ENCODE peak calls at places on chromosomes 5 and 9, in eight cellular contexts. One of them, this sample, is unnamed.

GRCh38 chr5:175460126-175460525 is 16.1 kb upstream of the DRD1 start:
- DNase-seq in coronary artery: no peak
- DNase-seq in type B pancreatic cell: no peak
- DNase-seq in IMR-90: peak; percentile 33
- DNase-seq in fibroblast of mammary gland: no peak
- DNase-seq in foreskin fibroblast: peak; percentile 17
- DNase-seq in uterus: no peak
- DNase-seq in brain microvascular endothelial cell: no peak
- DNase-seq in this sample: no peak

GRCh38 chr5:43033845-43034590 is 6.1 kb downstream of the ANXA2R start:
- DNase-seq in coronary artery: no peak
- DNase-seq in type B pancreatic cell: no peak
- DNase-seq in IMR-90: peak; percentile 45
- DNase-seq in fibroblast of mammary gland: no peak
- DNase-seq in foreskin fibroblast: peak; percentile 47
- DNase-seq in uterus: no peak
- DNase-seq in brain microvascular endothelial cell: no peak
- DNase-seq in this sample: no peak

GRCh38 chr9:14084867-14085266 is 229.1 kb downstream of the NFIB start:
- DNase-seq in coronary artery: no peak
- DNase-seq in type B pancreatic cell: no peak
- DNase-seq in IMR-90: no peak
- DNase-seq in fibroblast of mammary gland: no peak
- DNase-seq in foreskin fibroblast: no peak
- DNase-seq in uterus: no peak
- DNase-seq in brain microvascular endothelial cell: no peak
- DNase-seq in this sample: no peak

GRCh38 chr5:144436007-144436406 is 265.3 kb downstream of the KCTD16 start:
- DNase-seq in coronary artery: no peak
- DNase-seq in type B pancreatic cell: no peak
- DNase-seq in IMR-90: no peak
- DNase-seq in fibroblast of mammary gland: no peak
- DNase-seq in foreskin fibroblast: no peak
- DNase-seq in uterus: no peak
- DNase-seq in brain microvascular endothelial cell: no peak
- DNase-seq in this sample: no peak

GRCh38 chr5:83711982-83712601 is 8.6 kb downstream of the HAPLN1 start:
- DNase-seq in coronary artery: no peak
- DNase-seq in type B pancreatic cell: no peak
- DNase-seq in IMR-90: peak; percentile 35
- DNase-seq in fibroblast of mammary gland: peak; percentile 51
- DNase-seq in foreskin fibroblast: peak; percentile 62
- DNase-seq in uterus: no peak
- DNase-seq in brain microvascular endothelial cell: peak; percentile 53
- DNase-seq in this sample: no peak

GRCh38 chr5:43309657-43310056 is 3.6 kb downstream of the HMGCS1 start:
- DNase-seq in coronary artery: no peak
- DNase-seq in type B pancreatic cell: no peak
- DNase-seq in IMR-90: peak; percentile 10
- DNase-seq in fibroblast of mammary gland: no peak
- DNase-seq in foreskin fibroblast: no peak
- DNase-seq in uterus: no peak
- DNase-seq in brain microvascular endothelial cell: no peak
- DNase-seq in this sample: no peak

GRCh38 chr5:35803221-35803651 is 53.5 kb upstream of the IL7R start:
- DNase-seq in coronary artery: no peak
- DNase-seq in type B pancreatic cell: no peak
- DNase-seq in IMR-90: peak; percentile 79
- DNase-seq in fibroblast of mammary gland: peak; percentile 72
- DNase-seq in foreskin fibroblast: peak; percentile 88
- DNase-seq in uterus: no peak
- DNase-seq in brain microvascular endothelial cell: peak; percentile 51
- DNase-seq in this sample: peak; percentile 10

GRCh38 chr5:179486596-179487051 is 63.7 kb upstream of the RUFY1 start:
- DNase-seq in coronary artery: no peak
- DNase-seq in type B pancreatic cell: no peak
- DNase-seq in IMR-90: peak; percentile 65
- DNase-seq in fibroblast of mammary gland: no peak
- DNase-seq in foreskin fibroblast: peak; percentile 79
- DNase-seq in uterus: no peak
- DNase-seq in brain microvascular endothelial cell: peak; percentile 57
- DNase-seq in this sample: no peak

GRCh38 chr9:98321269-98321668 is 65.8 kb upstream of the TBC1D2 start:
- DNase-seq in coronary artery: peak; percentile 53
- DNase-seq in type B pancreatic cell: no peak
- DNase-seq in IMR-90: no peak
- DNase-seq in fibroblast of mammary gland: no peak
- DNase-seq in foreskin fibroblast: no peak
- DNase-seq in uterus: no peak
- DNase-seq in brain microvascular endothelial cell: no peak
- DNase-seq in this sample: no peak

GRCh38 chr5:81134566-81134965 is 98.6 kb upstream of the CKMT2 start:
- DNase-seq in coronary artery: no peak
- DNase-seq in type B pancreatic cell: no peak
- DNase-seq in IMR-90: no peak
- DNase-seq in fibroblast of mammary gland: no peak
- DNase-seq in foreskin fibroblast: no peak
- DNase-seq in uterus: no peak
- DNase-seq in brain microvascular endothelial cell: no peak
- DNase-seq in this sample: no peak

GRCh38 chr5:88724201-88724600 is 158.8 kb downstream of the MEF2C start:
- DNase-seq in coronary artery: no peak
- DNase-seq in type B pancreatic cell: no peak
- DNase-seq in IMR-90: peak; percentile 29
- DNase-seq in fibroblast of mammary gland: peak; percentile 31
- DNase-seq in foreskin fibroblast: peak; percentile 24
- DNase-seq in uterus: no peak
- DNase-seq in brain microvascular endothelial cell: no peak
- DNase-seq in this sample: no peak

GRCh38 chr5:109803854-109804253 is 114.1 kb downstream of the MAN2A1 start:
- DNase-seq in coronary artery: no peak
- DNase-seq in type B pancreatic cell: no peak
- DNase-seq in IMR-90: no peak
- DNase-seq in fibroblast of mammary gland: no peak
- DNase-seq in foreskin fibroblast: no peak
- DNase-seq in uterus: no peak
- DNase-seq in brain microvascular endothelial cell: no peak
- DNase-seq in this sample: no peak

GRCh38 chr5:9401786-9402472 is 143.9 kb downstream of the SEMA5A start:
- DNase-seq in coronary artery: no peak
- DNase-seq in type B pancreatic cell: no peak
- DNase-seq in IMR-90: peak; percentile 57
- DNase-seq in fibroblast of mammary gland: peak; percentile 63
- DNase-seq in foreskin fibroblast: peak; percentile 80
- DNase-seq in uterus: no peak
- DNase-seq in brain microvascular endothelial cell: no peak
- DNase-seq in this sample: no peak

GRCh38 chr5:9396285-9396770 is 149.5 kb downstream of the SEMA5A start:
- DNase-seq in coronary artery: no peak
- DNase-seq in type B pancreatic cell: no peak
- DNase-seq in IMR-90: no peak
- DNase-seq in fibroblast of mammary gland: no peak
- DNase-seq in foreskin fibroblast: no peak
- DNase-seq in uterus: no peak
- DNase-seq in brain microvascular endothelial cell: no peak
- DNase-seq in this sample: no peak

GRCh38 chr5:9395736-9396135 is 150.1 kb downstream of the SEMA5A start:
- DNase-seq in coronary artery: no peak
- DNase-seq in type B pancreatic cell: no peak
- DNase-seq in IMR-90: peak; percentile 56
- DNase-seq in fibroblast of mammary gland: no peak
- DNase-seq in foreskin fibroblast: no peak
- DNase-seq in uterus: no peak
- DNase-seq in brain microvascular endothelial cell: no peak
- DNase-seq in this sample: no peak

GRCh38 chr5:9398227-9398626 is 147.6 kb downstream of the SEMA5A start:
- DNase-seq in coronary artery: no peak
- DNase-seq in type B pancreatic cell: no peak
- DNase-seq in IMR-90: no peak
- DNase-seq in fibroblast of mammary gland: peak; percentile 48
- DNase-seq in foreskin fibroblast: no peak
- DNase-seq in uterus: no peak
- DNase-seq in brain microvascular endothelial cell: no peak
- DNase-seq in this sample: no peak

DNA sequence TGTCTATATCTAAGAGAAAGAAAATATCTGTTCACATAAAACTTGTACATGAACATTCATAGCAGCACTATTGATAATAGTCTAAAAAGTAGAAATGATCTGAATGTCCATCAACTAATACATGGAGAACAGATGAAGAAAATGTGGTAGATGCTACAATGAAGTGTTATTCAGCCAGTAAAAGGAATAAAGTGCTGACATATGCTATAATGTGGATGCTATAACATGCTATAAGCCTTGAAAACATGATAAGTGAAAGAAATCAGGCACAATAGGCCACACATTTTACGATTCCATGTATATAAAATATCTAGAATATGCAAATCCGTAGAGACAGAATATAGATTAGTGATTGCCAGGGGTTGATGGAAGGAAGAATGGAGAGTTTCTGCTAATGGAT is 146.8 kb downstream of the SEMA5A start:
- DNase-seq in coronary artery: no peak
- DNase-seq in type B pancreatic cell: no peak
- DNase-seq in IMR-90: no peak
- DNase-seq in fibroblast of mammary gland: no peak
- DNase-seq in foreskin fibroblast: no peak
- DNase-seq in uterus: no peak
- DNase-seq in brain microvascular endothelial cell: no peak
- DNase-seq in this sample: no peak
- TF ChIP-seq CTCF in coronary artery: no peak
- TF ChIP-seq CTCF in type B pancreatic cell: no peak
- TF ChIP-seq CTCF in IMR-90: no peak
- TF ChIP-seq CTCF in fibroblast of mammary gland: no peak
- TF ChIP-seq CTCF in foreskin fibroblast: no peak
- TF ChIP-seq CTCF in uterus: no peak
- TF ChIP-seq CTCF in brain microvascular endothelial cell: no peak
- TF ChIP-seq CTCF in this sample: no peak

GRCh38 chr5:90793183-90793582 is 234.6 kb downstream of the ADGRV1 start:
- DNase-seq in coronary artery: no peak
- DNase-seq in type B pancreatic cell: no peak
- DNase-seq in IMR-90: no peak
- DNase-seq in fibroblast of mammary gland: no peak
- DNase-seq in foreskin fibroblast: peak; percentile 18
- DNase-seq in uterus: no peak
- DNase-seq in brain microvascular endothelial cell: no peak
- DNase-seq in this sample: no peak
- TF ChIP-seq CTCF in coronary artery: no peak
- TF ChIP-seq CTCF in type B pancreatic cell: peak; percentile 38
- TF ChIP-seq CTCF in IMR-90: no peak
- TF ChIP-seq CTCF in fibroblast of mammary gland: peak; percentile 18
- TF ChIP-seq CTCF in foreskin fibroblast: peak; percentile 12
- TF ChIP-seq CTCF in uterus: no peak
- TF ChIP-seq CTCF in brain microvascular endothelial cell: no peak
- TF ChIP-seq CTCF in this sample: no peak

GRCh38 chr9:2987679-2988078 is 143.8 kb upstream of the PUM3 start:
- DNase-seq in coronary artery: no peak
- DNase-seq in type B pancreatic cell: no peak
- DNase-seq in IMR-90: no peak
- DNase-seq in fibroblast of mammary gland: no peak
- DNase-seq in foreskin fibroblast: no peak
- DNase-seq in uterus: no peak
- DNase-seq in brain microvascular endothelial cell: no peak
- DNase-seq in this sample: no peak

GRCh38 chr9:2992427-2992826 is 148.5 kb upstream of the PUM3 start:
- DNase-seq in coronary artery: no peak
- DNase-seq in type B pancreatic cell: no peak
- DNase-seq in IMR-90: no peak
- DNase-seq in fibroblast of mammary gland: no peak
- DNase-seq in foreskin fibroblast: no peak
- DNase-seq in uterus: no peak
- DNase-seq in brain microvascular endothelial cell: no peak
- DNase-seq in this sample: no peak

GRCh38 chr9:2985343-2985742 is 141.4 kb upstream of the PUM3 start:
- DNase-seq in coronary artery: no peak
- DNase-seq in type B pancreatic cell: no peak
- DNase-seq in IMR-90: no peak
- DNase-seq in fibroblast of mammary gland: no peak
- DNase-seq in foreskin fibroblast: no peak
- DNase-seq in uterus: no peak
- DNase-seq in brain microvascular endothelial cell: no peak
- DNase-seq in this sample: no peak

DNA sequence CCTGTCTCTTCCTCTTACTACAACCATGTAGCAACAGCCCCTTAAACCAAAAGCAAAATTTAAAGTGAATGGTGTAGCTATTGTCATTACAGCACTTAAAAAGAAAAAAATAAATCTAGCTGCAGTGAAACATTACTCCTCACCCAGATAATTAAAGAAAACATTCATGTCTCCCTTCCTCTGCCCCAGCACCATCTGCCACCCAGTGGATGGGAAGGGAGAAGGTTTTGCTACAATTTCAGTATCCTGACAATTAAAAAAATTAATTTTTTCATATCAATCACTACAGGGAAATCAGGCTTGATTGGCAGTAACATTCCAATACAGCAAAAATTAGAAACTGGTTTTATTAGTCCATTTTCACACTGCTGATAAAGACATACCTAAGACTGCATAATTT is 147.4 kb upstream of the PUM3 start:
- DNase-seq in coronary artery: no peak
- DNase-seq in type B pancreatic cell: no peak
- DNase-seq in IMR-90: no peak
- DNase-seq in fibroblast of mammary gland: no peak
- DNase-seq in foreskin fibroblast: peak; percentile 40
- DNase-seq in uterus: no peak
- DNase-seq in brain microvascular endothelial cell: no peak
- DNase-seq in this sample: no peak
- TF ChIP-seq CTCF in coronary artery: no peak
- TF ChIP-seq CTCF in type B pancreatic cell: peak; percentile 41
- TF ChIP-seq CTCF in IMR-90: peak; percentile 20
- TF ChIP-seq CTCF in fibroblast of mammary gland: peak; percentile 18
- TF ChIP-seq CTCF in foreskin fibroblast: no peak
- TF ChIP-seq CTCF in uterus: no peak
- TF ChIP-seq CTCF in brain microvascular endothelial cell: peak; percentile 31
- TF ChIP-seq CTCF in this sample: peak; percentile 28

GRCh38 chr9:4070266-4070665 is 229.6 kb downstream of the GLIS3 start:
- DNase-seq in coronary artery: no peak
- DNase-seq in type B pancreatic cell: no peak
- DNase-seq in IMR-90: no peak
- DNase-seq in fibroblast of mammary gland: no peak
- DNase-seq in foreskin fibroblast: no peak
- DNase-seq in uterus: no peak
- DNase-seq in brain microvascular endothelial cell: no peak
- DNase-seq in this sample: no peak

GRCh38 chr9:4069457-4070162 is 230.3 kb downstream of the GLIS3 start:
- DNase-seq in coronary artery: no peak
- DNase-seq in type B pancreatic cell: no peak
- DNase-seq in IMR-90: no peak
- DNase-seq in fibroblast of mammary gland: no peak
- DNase-seq in foreskin fibroblast: no peak
- DNase-seq in uterus: no peak
- DNase-seq in brain microvascular endothelial cell: no peak
- DNase-seq in this sample: no peak

GRCh38 chr9:4068914-4069313 is 231.0 kb downstream of the GLIS3 start:
- DNase-seq in coronary artery: no peak
- DNase-seq in type B pancreatic cell: no peak
- DNase-seq in IMR-90: no peak
- DNase-seq in fibroblast of mammary gland: no peak
- DNase-seq in foreskin fibroblast: no peak
- DNase-seq in uterus: no peak
- DNase-seq in brain microvascular endothelial cell: no peak
- DNase-seq in this sample: no peak

GRCh38 chr9:4077499-4078102 is 222.3 kb downstream of the GLIS3 start:
- DNase-seq in coronary artery: peak; percentile 86
- DNase-seq in type B pancreatic cell: no peak
- DNase-seq in IMR-90: peak; percentile 70
- DNase-seq in fibroblast of mammary gland: peak; percentile 90
- DNase-seq in foreskin fibroblast: peak; percentile 66
- DNase-seq in uterus: peak; percentile 70
- DNase-seq in brain microvascular endothelial cell: peak; percentile 84
- DNase-seq in this sample: no peak

GRCh38 chr9:4073371-4073770 is 226.5 kb downstream of the GLIS3 start:
- DNase-seq in coronary artery: no peak
- DNase-seq in type B pancreatic cell: no peak
- DNase-seq in IMR-90: no peak
- DNase-seq in fibroblast of mammary gland: no peak
- DNase-seq in foreskin fibroblast: no peak
- DNase-seq in uterus: no peak
- DNase-seq in brain microvascular endothelial cell: no peak
- DNase-seq in this sample: no peak
- TF ChIP-seq CTCF in coronary artery: no peak
- TF ChIP-seq CTCF in type B pancreatic cell: peak; percentile 63
- TF ChIP-seq CTCF in IMR-90: peak; percentile 9
- TF ChIP-seq CTCF in fibroblast of mammary gland: peak; percentile 48
- TF ChIP-seq CTCF in foreskin fibroblast: no peak
- TF ChIP-seq CTCF in uterus: no peak
- TF ChIP-seq CTCF in brain microvascular endothelial cell: peak; percentile 60
- TF ChIP-seq CTCF in this sample: peak; percentile 29